ENCODE peak calls at places on chromosomes 1 and 21, in nine cellular contexts. D is stimulated activated CD8-positive, alpha-beta memory T cell treated with anti-CD3 and anti-CD28 coated beads, Interleukin-7, amount 100 ng/mL, for 1 hour; H is activated CD8-positive, alpha-beta memory T cell treated with anti-CD3 and anti-CD28 coated beads, Interleukin-2, amount 50 U/mL, for 4 hours; X is thoracic aorta; Y is mucosa of gallbladder; S is activated naive CD4-positive, alpha-beta T cell treated with anti-CD3 and anti-CD28 coated beads, Interleukin-2, amount 10 ng/mL, durations not matched to agents 7 days and 5 days; C is left colon; K is PC-3; Q is stimulated activated CD4-positive, alpha-beta T cell treated with anti-CD3 and anti-CD28 coated beads, Interleukin-4, amount 100 ng/mL, for 1 hour. T is an unnamed sample.

GRCh38 chr1:179094826-179095225 is 13.0 kb downstream of the TOR3A start:
- DNase-seq in Q (no peak), D (no peak), X (no peak), C (no peak), Y (peak), S (no peak), K (no peak), H (no peak), T (peak)

GRCh38 chr21:45508607-45509565 is 33.4 kb downstream of the SLC19A1 start:
- DNase-seq in H (peak), Y (no peak), D (no peak), K (no peak), Q (no peak), C (peak), X (no peak), S (no peak), T (no peak)

GRCh38 chr21:41071410-41071809 is 96.5 kb upstream of the BACE2 start:
- DNase-seq in Q (no peak), X (no peak), D (no peak), H (no peak), Y (no peak), S (no peak), K (peak), C (no peak), T (peak)

GRCh38 chr1:19083081-19083480 is 126.6 kb upstream of the IFFO2 start:
- DNase-seq in X (no peak), C (no peak), Q (no peak), H (no peak), K (no peak), Y (peak), D (no peak), S (no peak), T (no peak)

GRCh38 chr21:15363921-15364320 is 299.1 kb upstream of the NRIP1 start:
- DNase-seq in X (no peak), H (no peak), K (peak), C (no peak), Y (no peak), D (no peak), Q (no peak), S (no peak), T (no peak)

GRCh38 chr1:110084226-110085078 is 14.0 kb upstream of the ALX3 start:
- DNase-seq in K (no peak), C (peak), Y (peak), X (no peak), S (peak), D (no peak), Q (peak), H (no peak), T (peak)

GRCh38 chr1:19305880-19306279 is 6.1 kb downstream of the AKR7A2 start:
- DNase-seq in D (no peak), Y (no peak), Q (no peak), K (no peak), H (no peak), S (no peak), C (no peak), X (no peak), T (no peak)

GRCh38 chr1:192053661-192054060 is 104.6 kb upstream of the RGS18 start:
- DNase-seq in H (no peak), Y (no peak), D (no peak), Q (no peak), S (no peak), X (no peak), C (no peak), K (no peak), T (no peak)

GRCh38 chr1:229696385-229696784 is 70.3 kb downstream of the URB2 start:
- DNase-seq in Y (no peak), H (no peak), X (no peak), Q (no peak), C (no peak), D (no peak), K (no peak), S (no peak), T (no peak)

GRCh38 chr1:162612606-162613400 is 19.5 kb upstream of the DDR2 start:
- DNase-seq in H (no peak), Q (no peak), D (no peak), K (no peak), Y (no peak), X (no peak), C (no peak), S (no peak), T (no peak)

GRCh38 chr1:234721476-234722266 is 111.7 kb upstream of the IRF2BP2 start:
- DNase-seq in Q (no peak), Y (peak), C (no peak), X (peak), K (no peak), D (no peak), H (no peak), S (no peak), T (no peak)

GRCh38 chr1:226064816-226065248 is 2.3 kb downstream of the H3-3A start:
- DNase-seq in S (peak), D (no peak), X (no peak), H (peak), C (no peak), Q (peak), K (peak), Y (peak), T (peak)

GRCh38 chr1:202210370-202210769 is 16.8 kb downstream of the LGR6 start:
- DNase-seq in X (no peak), Y (no peak), S (no peak), K (no peak), D (no peak), Q (no peak), C (no peak), H (no peak), T (peak)

GRCh38 chr1:27331426-27331825 is 9.5 kb downstream of the TMEM222 start:
- DNase-seq in S (no peak), D (no peak), Q (no peak), C (no peak), K (no peak), Y (no peak), X (no peak), H (no peak), T (no peak)

GRCh38 chr1:16211824-16212223 is 628 bp downstream of the ARHGEF19 start:
- DNase-seq in C (no peak), H (no peak), Q (no peak), Y (no peak), X (no peak), S (no peak), D (no peak), K (no peak), T (no peak)

GRCh38 chr1:53468374-53468773 is 9.2 kb downstream of the DMRTB1 start:
- DNase-seq in H (no peak), Y (no peak), K (no peak), C (no peak), S (no peak), Q (no peak), X (no peak), D (no peak), T (no peak)

GRCh38 chr1:69947837-69948236 is 257.5 kb downstream of the LRRC40 start:
- DNase-seq in D (no peak), Y (no peak), X (no peak), H (no peak), K (peak), C (no peak), Q (no peak), S (no peak), T (peak)

GRCh38 chr1:230760360-230760827 is 13.2 kb downstream of the CAPN9 start:
- DNase-seq in K (peak), Y (peak), S (no peak), C (no peak), D (no peak), H (no peak), X (no peak), Q (no peak), T (peak)

GRCh38 chr1:247332215-247332900 is 691 bp upstream of the ZNF496 start:
- DNase-seq in C (peak), Q (peak), D (peak), S (peak), X (no peak), Y (peak), K (peak), H (peak), T (peak)

GRCh38 chr1:211517006-211517405 is 25.0 kb upstream of the RD3 start:
- DNase-seq in C (peak), H (no peak), K (peak), X (no peak), Q (no peak), Y (peak), S (peak), D (no peak), T (peak)

GRCh38 chr1:151989131-151989868 is 4.4 kb downstream of the S100A10 start:
- DNase-seq in K (peak), S (peak), Q (peak), H (peak), Y (peak), C (peak), D (no peak), X (no peak), T (peak)

T was measured in DMS53.